ENCODE peak calls at places on chromosomes 11 and 22, in seven cellular contexts. U is adrenal gland; J is NCI-H2171; P is stimulated activated naive B cell treated with anti-CD40 and anti-IgM and Interleukin-4, amounts not matched to agents 10 μg/mL and 1 μg/mL and 100 μg/mL, for 72 hours; N is M059J; G is fibroblast of mammary gland; V is dorsolateral prefrontal cortex. Y is an unnamed sample.

GRCh38 chr11:68039526-68040086 is 781 bp downstream of the TCIRG1 start:
- DNase-seq in U (no peak), G (no peak), J (no peak), P (no peak), V (no peak), N (no peak), Y (no peak)

GRCh38 chr11:133064152-133064877 is 468.0 kb downstream of the OPCML start:
- DNase-seq in N (peak), G (peak), U (peak), V (peak), P (no peak), J (no peak), Y (peak)

GRCh38 chr11:8684600-8685290 is 2.2 kb downstream of the RPL27A start:
- DNase-seq in V (no peak), J (no peak), N (no peak), G (no peak), U (peak), P (no peak), Y (no peak)

GRCh38 chr11:125163431-125164011 is 1.0 kb upstream of the PKNOX2 start:
- DNase-seq in U (no peak), P (no peak), N (no peak), G (no peak), V (no peak), J (no peak), Y (no peak)

GRCh38 chr11:62752177-62752785 is 1.7 kb downstream of the ZBTB3 start:
- DNase-seq in U (no peak), V (no peak), J (no peak), N (no peak), P (no peak), G (no peak), Y (no peak)

GRCh38 chr11:123174196-123175183 is 20.6 kb downstream of the CLMP start:
- DNase-seq in U (peak), V (no peak), J (no peak), N (peak), G (peak), P (no peak), Y (peak)

GRCh38 chr22:41417622-41418390 is 28.8 kb downstream of the TOB2 start:
- DNase-seq in P (no peak), U (peak), V (peak), J (no peak), G (no peak), N (peak), Y (peak)

GRCh38 chr11:67071420-67072284 is 15.0 kb downstream of the RHOD start:
- DNase-seq in V (peak), G (peak), U (peak), P (peak), N (peak), J (no peak), Y (peak)

GRCh38 chr11:65575568-65576231 is at the start of gene EHBP1L1:
- DNase-seq in G (peak), V (no peak), N (no peak), J (no peak), U (peak), P (peak), Y (peak)

GRCh38 chr11:34148504-34149165 is 43.2 kb downstream of the NAT10 start:
- DNase-seq in P (no peak), V (no peak), G (no peak), J (no peak), N (no peak), U (no peak), Y (no peak)

GRCh38 chr11:44775366-44776356 is 48.9 kb downstream of the TSPAN18 start:
- DNase-seq in J (peak), G (peak), P (no peak), U (peak), V (no peak), N (peak), Y (peak)

GRCh38 chr11:59225017-59225416 is 12.3 kb upstream of the MPEG1 start:
- DNase-seq in N (no peak), J (no peak), V (no peak), G (no peak), P (no peak), U (no peak), Y (no peak)

GRCh38 chr11:78216571-78217287 is 28.0 kb downstream of the USP35 start:
- DNase-seq in G (peak), N (peak), P (no peak), U (peak), J (no peak), V (no peak), Y (no peak)

GRCh38 chr22:36659762-36660509 is 43.6 kb downstream of the CACNG2 start:
- DNase-seq in J (peak), G (peak), N (peak), U (peak), V (peak), P (peak), Y (peak)

GRCh38 chr22:43346521-43346929 is 3.4 kb upstream of the SCUBE1 start:
- DNase-seq in G (peak), P (peak), J (peak), V (peak), N (peak), U (peak), Y (peak)

GRCh38 chr11:92376146-92376599 is 151.6 kb downstream of the FAT3 start:
- DNase-seq in V (no peak), G (peak), N (peak), J (no peak), P (no peak), U (no peak), Y (peak)

GRCh38 chr11:95925011-95925410 is 1.1 kb upstream of the MTMR2 start:
- DNase-seq in G (peak), J (no peak), U (no peak), P (no peak), V (no peak), N (peak), Y (peak)

GRCh38 chr22:25898707-25899365 is 156.8 kb downstream of the MYO18B start:
- DNase-seq in J (no peak), V (no peak), U (no peak), G (peak), N (peak), P (no peak), Y (no peak)

GRCh38 chr11:74449369-74449931 is 17.9 kb downstream of the KCNE3 start:
- DNase-seq in J (peak), G (peak), N (peak), V (peak), P (peak), U (peak), Y (peak)

GRCh38 chr22:18954941-18955571 is 19.0 kb upstream of the PRODH start:
- DNase-seq in J (no peak), V (no peak), N (no peak), U (no peak), G (no peak), P (no peak), Y (no peak)

GRCh38 chr11:19995131-19995530 is 165.1 kb downstream of the DBX1 start:
- DNase-seq in P (no peak), J (no peak), N (peak), U (peak), G (peak), V (no peak), Y (peak)

GRCh38 chr11:35232961-35233360 is 94.0 kb downstream of the CD44 start:
- DNase-seq in P (no peak), G (no peak), U (no peak), J (no peak), V (no peak), N (peak), Y (no peak)

GRCh38 chr11:125338886-125339811 is 156.9 kb downstream of the FEZ1 start:
- DNase-seq in N (no peak), V (no peak), U (no peak), G (peak), P (no peak), J (no peak), Y (peak)

GRCh38 chr22:45923812-45924211 is 53.1 kb downstream of the WNT7B start:
- DNase-seq in N (no peak), U (no peak), G (no peak), P (no peak), J (no peak), V (no peak), Y (no peak)

GRCh38 chr11:117621226-117621625 is 175.8 kb downstream of the DSCAML1 start:
- DNase-seq in P (no peak), N (no peak), U (no peak), G (peak), J (no peak), V (no peak), Y (peak)

GRCh38 chr11:116864531-116864930 is 27.1 kb upstream of the APOA1 start:
- DNase-seq in G (no peak), V (no peak), N (no peak), P (no peak), J (no peak), U (no peak), Y (no peak)

GRCh38 chr11:131464024-131464423 is 93.6 kb downstream of the NTM start:
- DNase-seq in J (no peak), N (no peak), U (no peak), V (no peak), P (no peak), G (no peak), Y (no peak)

GRCh38 chr11:14242198-14242597 is 116.8 kb downstream of the RRAS2 start:
- DNase-seq in V (peak), P (no peak), N (no peak), G (no peak), J (no peak), U (no peak), Y (no peak)

GRCh38 chr11:111707039-111707690 is 59.0 kb downstream of the PPP2R1B start:
- DNase-seq in V (no peak), G (peak), J (no peak), U (peak), P (no peak), N (peak), Y (peak)

GRCh38 chr22:29744902-29745301 is 21.9 kb downstream of the ZMAT5 start:
- DNase-seq in V (no peak), U (no peak), G (peak), J (peak), N (no peak), P (no peak), Y (peak)

GRCh38 chr22:46967445-46968358 is 205.3 kb downstream of the TBC1D22A start:
- DNase-seq in N (no peak), V (no peak), P (no peak), U (peak), J (no peak), G (no peak), Y (no peak)

GRCh38 chr11:102012946-102013345 is 34.3 kb upstream of the CFAP300 start:
- DNase-seq in N (peak), V (no peak), U (no peak), G (no peak), P (no peak), J (no peak), Y (no peak)

GRCh38 chr11:10844816-10845215 is 13.0 kb downstream of the ZBED5 start:
- DNase-seq in U (no peak), N (no peak), V (no peak), G (no peak), J (no peak), P (no peak), Y (no peak)

GRCh38 chr11:12577746-12578644 is 96.2 kb upstream of the TEAD1 start:
- DNase-seq in P (no peak), U (no peak), V (no peak), J (no peak), G (no peak), N (no peak), Y (no peak)

Y was measured in cardiac fibroblast.